ENCODE peak calls at places on chromosomes 16 and 17, in five cellular contexts. P, R, G, X and Q are unnamed samples. For H3K27me3, the result is how much of the 10 kb centered on the place peaks cover.

GRCh38 chr17:73156166-73156840 is 8.5 kb upstream of the SSTR2 start:
- DNase-seq in P (no peak), R (peak), G (peak), X (peak), Q (peak)

GRCh38 chr17:57570740-57571344 is 174.3 kb downstream of the CCDC182 start:
- DNase-seq in P (no peak), R (no peak), G (no peak), X (no peak), Q (no peak)

GRCh38 chr17:199195-199604 is 17.8 kb upstream of the DOC2B start:
- DNase-seq in P (no peak), R (no peak), G (no peak), X (no peak), Q (no peak)

GRCh38 chr17:33520404-33521032 is 227.4 kb upstream of the ASIC2 start:
- DNase-seq in P (no peak), R (peak), G (no peak), X (peak), Q (no peak)

GRCh38 chr17:82917656-82918345 is 78.0 kb upstream of the ZNF750 start:
- DNase-seq in P (no peak), R (no peak), G (no peak), X (no peak), Q (peak)

GRCh38 chr17:82281502-82282238 is 8.2 kb upstream of the CSNK1D start:
- DNase-seq in P (no peak), R (no peak), G (peak), X (peak), Q (no peak)

GRCh38 chr16:70428178-70428998 is 10.5 kb downstream of the ST3GAL2 start:
- DNase-seq in P (peak), R (peak), G (peak), X (peak), Q (no peak)

GRCh38 chr16:1810106-1810505 is 16.5 kb downstream of the HAGH start:
- DNase-seq in P (no peak), R (no peak), G (no peak), X (no peak), Q (no peak)

GRCh38 chr17:83037084-83037950 is 42.1 kb upstream of the METRNL start:
- DNase-seq in P (no peak), R (no peak), G (peak), X (no peak), Q (no peak)

GRCh38 chr17:47223007-47223406 is 13.9 kb downstream of the MYL4 start:
- DNase-seq in P (no peak), R (no peak), G (no peak), X (no peak), Q (no peak)

GRCh38 chr16:2487903-2488531 is 13.1 kb downstream of the TBC1D24 start:
- DNase-seq in P (no peak), R (no peak), G (no peak), X (no peak), Q (no peak)

GRCh38 chr16:47928008-47928407 is 227.8 kb downstream of the ABCC12 start:
- DNase-seq in P (no peak), R (no peak), G (no peak), X (no peak), Q (no peak)

GRCh38 chr17:56451629-56452028 is 141.9 kb upstream of the NOG start:
- DNase-seq in P (no peak), R (no peak), G (no peak), X (no peak), Q (no peak)

GRCh38 chr16:56357291-56357764 is 68.0 kb downstream of the AMFR start:
- DNase-seq in P (no peak), R (no peak), G (no peak), X (peak), Q (no peak)

GRCh38 chr17:82791532-82791931 is 39.7 kb downstream of the TBCD start:
- DNase-seq in P (no peak), R (no peak), G (no peak), X (no peak), Q (no peak)

GRCh38 chr17:57965521-57966160 is 10.4 kb upstream of the CUEDC1 start:
- DNase-seq in P (no peak), R (no peak), G (peak), X (no peak), Q (no peak)

GRCh38 chr17:13031718-13032350 is 14.0 kb upstream of the ELAC2 start:
- DNase-seq in P (no peak), R (peak), G (no peak), X (peak), Q (peak)

GRCh38 chr16:57106767-57107166 is 14.4 kb downstream of the CPNE2 start:
- DNase-seq in P (no peak), R (no peak), G (no peak), X (no peak), Q (no peak)

GRCh38 chr16:11356573-11357331 is 11.5 kb downstream of the RMI2 start:
- DNase-seq in P (no peak), R (peak), G (peak), X (peak), Q (peak)

GRCh38 chr17:60398227-60398959 is 6.5 kb upstream of the USP32 start:
- DNase-seq in P (no peak), R (no peak), G (no peak), X (no peak), Q (no peak)

GRCh38 chr17:68693466-68693865 is 92.3 kb upstream of the FAM20A start:
- DNase-seq in P (no peak), R (no peak), G (no peak), X (no peak), Q (no peak)

GRCh38 chr16:56424791-56425438 is 430 bp downstream of the AMFR start:
- DNase-seq in P (peak), R (peak), G (peak), X (no peak), Q (peak)

GRCh38 chr16:90020838-90021382 is 1.7 kb upstream of the DBNDD1 start:
- DNase-seq in P (no peak), R (no peak), G (no peak), X (no peak), Q (no peak)

GRCh38 chr16:8774208-8774607 is 23.2 kb downstream of the TMEM186 start:
- DNase-seq in P (no peak), R (no peak), G (no peak), X (no peak), Q (no peak)

DNA sequence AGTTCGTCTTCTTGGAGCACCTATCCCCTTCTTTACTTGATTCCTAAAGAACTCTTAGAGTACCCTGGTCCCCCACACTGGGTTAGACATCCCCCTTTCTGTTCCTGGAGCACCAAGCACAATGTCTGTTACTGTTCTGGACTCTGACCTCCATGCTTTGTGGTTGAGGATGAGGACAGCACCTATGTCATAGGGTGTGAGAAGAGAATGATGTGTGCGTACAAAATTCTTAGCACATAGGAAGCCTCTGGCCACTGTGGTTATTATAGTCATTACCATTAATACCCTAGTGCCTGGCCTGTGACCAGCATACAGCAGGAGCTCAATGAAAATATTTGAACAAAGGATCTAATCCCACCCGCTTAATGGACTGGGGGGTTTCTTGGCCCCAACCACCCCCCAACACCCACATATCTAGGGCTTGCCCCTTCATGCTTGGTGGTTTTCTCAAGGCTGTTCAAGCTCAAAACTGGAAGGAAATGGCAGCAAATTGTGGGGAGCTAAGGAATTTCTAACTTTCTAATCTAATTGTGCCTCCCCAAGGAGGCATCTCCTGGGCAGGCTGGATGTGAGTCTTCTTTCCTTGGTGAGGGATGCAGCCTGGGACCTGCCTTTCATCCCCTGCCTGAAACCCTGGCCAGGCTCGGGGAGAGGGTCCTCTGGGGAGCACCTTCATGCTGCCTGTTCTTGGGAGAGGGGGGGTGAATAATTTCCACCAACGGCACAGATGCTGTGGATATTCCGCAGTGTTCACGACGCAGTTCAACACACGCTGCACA is 1.5 kb upstream of the CMIP start:
- DNase-seq in P (no peak), R (no peak), G (no peak), X (no peak), Q (no peak)
- H3K27ac ChIP-seq in P (no peak), R (peak), G (no peak), X (peak), Q (no peak)

GRCh38 chr16:66425651-66426050 is 1.4 kb upstream of the BEAN1 start:
- DNase-seq in P (no peak), R (no peak), G (no peak), X (no peak), Q (no peak)
- H3K27me3 ChIP-seq in P (under half), R (half or more), G (under half), X (under half), Q (under half)

DNA sequence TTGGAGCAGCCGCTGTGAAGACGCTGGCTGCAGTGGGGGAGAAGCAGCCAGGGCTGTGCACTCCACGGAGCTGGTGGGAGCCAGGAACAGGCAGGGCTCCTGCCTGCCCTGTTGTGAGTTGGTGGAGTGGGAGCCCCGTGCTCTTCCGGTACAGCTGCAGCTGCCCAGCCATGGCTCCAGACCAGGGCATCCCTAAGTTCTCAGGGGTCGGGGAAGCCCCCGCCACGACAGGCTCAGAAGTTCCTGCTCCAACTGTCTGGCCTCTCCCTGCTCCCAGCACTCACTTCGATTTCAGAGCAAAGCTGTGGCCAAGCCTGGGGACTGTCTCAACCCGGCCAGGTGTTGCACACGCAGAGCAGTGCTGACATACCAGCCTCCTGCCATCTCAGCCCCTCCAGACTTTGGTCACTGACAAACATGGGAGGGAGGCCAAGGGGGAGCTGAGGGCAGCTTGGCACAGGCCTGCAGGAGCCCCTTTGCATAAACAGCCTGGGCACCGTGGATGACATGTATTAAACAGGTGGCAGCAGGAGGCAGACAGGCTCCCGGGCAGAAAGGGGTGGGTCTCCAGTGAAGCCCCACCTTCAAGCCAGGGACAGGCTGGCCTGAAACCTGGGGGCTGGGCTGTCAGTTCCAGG is 13.9 kb upstream of the KDM8 start:
- DNase-seq in P (no peak), R (no peak), G (no peak), X (peak), Q (no peak)
- H3K4me3 ChIP-seq in P (no peak), R (no peak), G (no peak), X (no peak), Q (no peak)

GRCh38 chr17:70138309-70138865 is 30.9 kb upstream of the KCNJ2 start:
- DNase-seq in P (no peak), R (peak), G (no peak), X (no peak), Q (no peak)
- H3K27ac ChIP-seq in P (no peak), R (peak), G (peak), X (peak), Q (no peak)

DNA sequence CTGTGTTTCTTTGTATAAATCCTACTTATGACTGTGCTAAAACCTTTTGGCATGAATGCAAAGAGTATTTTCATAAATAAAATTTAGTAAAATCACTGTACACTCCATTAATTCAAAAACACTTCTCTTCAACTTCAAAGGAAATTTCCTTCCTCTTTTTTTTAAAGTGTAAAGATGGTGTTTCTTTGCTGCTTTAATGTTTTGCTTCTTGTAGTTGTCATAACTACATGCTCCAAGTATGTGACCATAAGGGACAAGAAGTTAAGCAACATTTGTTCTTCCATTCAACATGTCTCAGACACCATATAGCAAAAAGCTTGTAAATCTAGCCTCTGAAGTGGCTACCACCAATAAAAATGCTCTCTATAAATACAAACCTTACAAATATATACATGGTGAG is 71.8 kb downstream of the SKAP1 start:
- DNase-seq in P (no peak), R (no peak), G (no peak), X (no peak), Q (no peak)
- H3K27me3 ChIP-seq in P (under half), R (half or more), G (half or more), X (under half), Q (under half)

DNA sequence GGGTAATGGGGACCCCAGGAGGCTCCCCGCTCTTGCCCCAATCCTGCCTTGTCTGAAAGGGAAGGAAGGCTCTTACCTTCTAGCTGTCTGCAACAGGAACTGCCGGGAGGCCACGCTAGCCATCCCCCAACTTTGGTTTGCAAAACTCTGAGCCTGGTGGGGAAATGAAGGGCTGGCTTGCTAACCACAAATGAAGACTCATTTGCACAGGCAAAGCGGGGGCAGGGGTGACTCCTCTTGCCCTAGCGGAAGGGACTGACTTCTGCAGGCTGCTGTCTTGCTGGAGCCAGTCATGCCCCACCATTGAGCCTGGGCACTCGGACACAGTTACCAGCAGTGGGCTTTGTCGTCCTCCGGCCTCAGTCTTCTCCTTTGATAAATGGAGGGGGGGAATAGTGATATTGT is 52.6 kb downstream of the PLCG2 start:
- DNase-seq in P (no peak), R (peak), G (peak), X (peak), Q (no peak)
- H3K4me3 ChIP-seq in P (no peak), R (no peak), G (no peak), X (no peak), Q (no peak)

GRCh38 chr17:75897076-75898019 is 597 bp upstream of the TRIM65 start:
- DNase-seq in P (no peak), R (peak), G (peak), X (no peak), Q (no peak)
- H3K27ac ChIP-seq in P (peak), R (peak), G (peak), X (peak), Q (peak)

DNA sequence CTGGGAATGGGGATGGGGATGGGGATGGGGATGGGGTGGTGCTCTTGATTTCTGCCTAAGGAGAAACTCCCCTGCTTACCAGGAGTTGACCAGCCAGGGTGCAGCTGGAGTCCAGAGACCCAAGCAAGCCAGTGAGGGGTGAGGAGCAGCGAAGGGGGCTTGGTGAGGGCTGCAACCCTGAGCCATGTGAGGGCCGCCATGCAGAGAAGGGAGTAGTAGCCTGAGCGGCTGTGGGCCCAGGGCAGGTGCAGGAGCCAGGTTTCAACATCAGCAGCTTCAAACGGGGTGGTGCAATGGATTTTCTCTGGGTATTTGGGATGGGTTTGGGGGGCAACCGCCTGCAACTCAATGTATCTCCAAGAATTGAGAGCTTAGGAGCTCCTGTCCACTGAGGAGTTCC is 35.2 kb downstream of the COX4I1 start:
- DNase-seq in P (no peak), R (no peak), G (peak), X (no peak), Q (no peak)
- H3K27me3 ChIP-seq in P (under half), R (under half), G (under half), X (under half), Q (under half)

GRCh38 chr16:71609066-71609465 is 16.9 kb upstream of the MARVELD3 start:
- DNase-seq in P (no peak), R (no peak), G (no peak), X (no peak), Q (no peak)
- H3K4me3 ChIP-seq in P (no peak), R (no peak), G (no peak), X (no peak), Q (no peak)